ENCODE peak calls at places on chromosomes 2 and 18, in eight cellular contexts. M is CD8-positive, alpha-beta T cell; K is HTR-8/SVneo; R is fibroblast of the conjunctiva; L is RKO; A is nephron progenitor cell; U is neuronal stem cell; P is aorta. C is an unnamed sample.

GRCh38 chr18:37135177-37135576 is 306.2 kb downstream of the KIAA1328 start:
- DNase-seq in M (no peak), K (no peak), R (no peak), L (no peak), A (no peak), U (no peak), P (no peak), C (no peak)

GRCh38 chr2:159879061-159879604 is 81.1 kb upstream of the CD302 start:
- DNase-seq in M (no peak), K (no peak), R (peak), L (no peak), A (no peak), U (no peak), P (no peak), C (no peak)

GRCh38 chr2:18940184-18940583 is 350.8 kb upstream of the NT5C1B start:
- DNase-seq in M (no peak), K (no peak), R (no peak), L (no peak), A (no peak), U (no peak), P (no peak), C (no peak)

GRCh38 chr2:62461707-62462106 is 44.3 kb downstream of the TMEM17 start:
- DNase-seq in M (no peak), K (no peak), R (no peak), L (no peak), A (no peak), U (no peak), P (no peak), C (no peak)

GRCh38 chr2:100013892-100014677 is 128.3 kb downstream of the AFF3 start:
- DNase-seq in M (no peak), K (peak), R (peak), L (peak), A (no peak), U (peak), P (peak), C (no peak)

GRCh38 chr2:11997142-11997541 is 250.7 kb downstream of the LPIN1 start:
- DNase-seq in M (no peak), K (no peak), R (no peak), L (no peak), A (no peak), U (no peak), P (no peak), C (no peak)

GRCh38 chr2:26172866-26173595 is at the start of gene GAREM2:
- DNase-seq in M (no peak), K (peak), R (no peak), L (no peak), A (peak), U (peak), P (no peak), C (no peak)

GRCh38 chr2:197191177-197191947 is 119.2 kb downstream of the ANKRD44 start:
- DNase-seq in M (no peak), K (peak), R (no peak), L (peak), A (no peak), U (peak), P (no peak), C (peak)

GRCh38 chr2:54952978-54953456 is 97.2 kb downstream of the RTN4 start:
- DNase-seq in M (no peak), K (peak), R (no peak), L (peak), A (no peak), U (no peak), P (no peak), C (no peak)

GRCh38 chr2:128446049-128446811 is 127.6 kb upstream of the HS6ST1 start:
- DNase-seq in M (no peak), K (no peak), R (no peak), L (no peak), A (no peak), U (no peak), P (peak), C (no peak)

GRCh38 chr2:100321181-100321880 is 970 bp downstream of the LONRF2 start:
- DNase-seq in M (no peak), K (peak), R (no peak), L (no peak), A (peak), U (peak), P (no peak), C (no peak)

GRCh38 chr18:58758606-58759005 is 87.3 kb downstream of the MALT1 start:
- DNase-seq in M (no peak), K (no peak), R (no peak), L (no peak), A (no peak), U (no peak), P (no peak), C (no peak)

GRCh38 chr2:169778421-169778820 is 20.2 kb upstream of the SSB start:
- DNase-seq in M (no peak), K (no peak), R (no peak), L (no peak), A (no peak), U (no peak), P (no peak), C (no peak)

GRCh38 chr2:209113030-209113429 is 310.8 kb upstream of the MAP2 start:
- DNase-seq in M (no peak), K (no peak), R (no peak), L (no peak), A (no peak), U (no peak), P (no peak), C (no peak)

GRCh38 chr2:2699117-2699497 is 368.0 kb upstream of the MYT1L start:
- DNase-seq in M (no peak), K (no peak), R (no peak), L (no peak), A (peak), U (no peak), P (no peak), C (no peak)

GRCh38 chr2:150011336-150011735 is 423.8 kb upstream of the MMADHC start:
- DNase-seq in M (no peak), K (no peak), R (no peak), L (no peak), A (no peak), U (no peak), P (no peak), C (no peak)

GRCh38 chr2:105877945-105878344 is 133.2 kb downstream of the NCK2 start:
- DNase-seq in M (no peak), K (no peak), R (no peak), L (no peak), A (no peak), U (no peak), P (no peak), C (no peak)

GRCh38 chr18:13565228-13565627 is 161.1 kb downstream of the FAM210A start:
- DNase-seq in M (no peak), K (no peak), R (no peak), L (no peak), A (no peak), U (no peak), P (no peak), C (no peak)

GRCh38 chr2:29228947-29229346 is 113.7 kb downstream of the CLIP4 start:
- DNase-seq in M (no peak), K (no peak), R (no peak), L (no peak), A (no peak), U (no peak), P (no peak), C (no peak)

GRCh38 chr2:33452545-33452944 is 23.9 kb upstream of the RASGRP3 start:
- DNase-seq in M (no peak), K (no peak), R (no peak), L (no peak), A (no peak), U (no peak), P (no peak), C (no peak)

GRCh38 chr18:35949903-35950627 is 22.4 kb upstream of the RMP24 start:
- DNase-seq in M (peak), K (peak), R (peak), L (peak), A (peak), U (peak), P (peak), C (peak)

GRCh38 chr2:140085674-140086073 is 1305.5 kb upstream of the NXPH2 start:
- DNase-seq in M (no peak), K (no peak), R (no peak), L (peak), A (no peak), U (no peak), P (no peak), C (no peak)

GRCh38 chr2:56540901-56541300 is 357.1 kb downstream of the CCDC85A start:
- DNase-seq in M (no peak), K (no peak), R (no peak), L (no peak), A (no peak), U (no peak), P (no peak), C (no peak)

GRCh38 chr2:127560201-127560928 is 24.9 kb downstream of the MYO7B start:
- DNase-seq in M (no peak), K (no peak), R (no peak), L (no peak), A (no peak), U (no peak), P (no peak), C (no peak)

GRCh38 chr2:24228470-24228869 is 53.6 kb downstream of the FAM228A start:
- DNase-seq in M (no peak), K (no peak), R (no peak), L (peak), A (no peak), U (no peak), P (no peak), C (no peak)

GRCh38 chr2:99940963-99941362 is 201.4 kb downstream of the AFF3 start:
- DNase-seq in M (no peak), K (no peak), R (peak), L (no peak), A (no peak), U (no peak), P (no peak), C (no peak)

GRCh38 chr2:128788636-128789220 is 470.1 kb upstream of the HS6ST1 start:
- DNase-seq in M (no peak), K (no peak), R (no peak), L (no peak), A (no peak), U (no peak), P (no peak), C (no peak)

GRCh38 chr18:76391746-76392145 is 103.3 kb downstream of the ZNF516 start:
- DNase-seq in M (no peak), K (no peak), R (no peak), L (no peak), A (no peak), U (no peak), P (no peak), C (no peak)

GRCh38 chr2:209460151-209460761 is 36.4 kb downstream of the MAP2 start:
- DNase-seq in M (no peak), K (no peak), R (no peak), L (no peak), A (no peak), U (no peak), P (no peak), C (no peak)

GRCh38 chr2:41963661-41964525 is 83.9 kb upstream of the PKDCC start:
- DNase-seq in M (no peak), K (peak), R (peak), L (no peak), A (peak), U (no peak), P (peak), C (no peak)

GRCh38 chr2:122656403-122656802 is 901.0 kb downstream of the TSN start:
- DNase-seq in M (no peak), K (no peak), R (no peak), L (no peak), A (no peak), U (no peak), P (no peak), C (no peak)

GRCh38 chr2:45833968-45834344 is 182.5 kb downstream of the PRKCE start:
- DNase-seq in M (no peak), K (no peak), R (no peak), L (no peak), A (no peak), U (no peak), P (no peak), C (no peak)

GRCh38 chr2:233756429-233757081 is 3.5 kb upstream of the UGT1A1 start:
- DNase-seq in M (no peak), K (no peak), R (no peak), L (no peak), A (no peak), U (no peak), P (no peak), C (no peak)

GRCh38 chr2:218710334-218710686 is 325 bp upstream of the TTLL4 start:
- DNase-seq in M (no peak), K (no peak), R (no peak), L (no peak), A (no peak), U (no peak), P (no peak), C (no peak)

GRCh38 chr2:233542507-233542906 is 24.1 kb downstream of the USP40 start:
- DNase-seq in M (no peak), K (no peak), R (peak), L (no peak), A (no peak), U (no peak), P (no peak), C (no peak)

GRCh38 chr2:96955694-96956610 is 30.4 kb downstream of the FAM178B start:
- DNase-seq in M (no peak), K (no peak), R (no peak), L (no peak), A (no peak), U (no peak), P (peak), C (no peak)

GRCh38 chr2:112636605-112637288 is 9.0 kb upstream of the SLC20A1 start:
- DNase-seq in M (no peak), K (no peak), R (no peak), L (no peak), A (no peak), U (no peak), P (no peak), C (no peak)